ENCODE peak calls at places on chromosome 12, in nine cellular contexts. Z, X, W, V, M, R, C, G and F are unnamed samples. For H3K4me1, the result is how much of the 10 kb centered on the place peaks cover.

GRCh38 chr12:55132816-55133215 is 6.6 kb downstream of the OR9K2 start:
- DNase-seq in Z (no peak), X (no peak), W (no peak), V (no peak), M (no peak), R (no peak), C (no peak), G (no peak), F (no peak)

GRCh38 chr12:64125913-64126312 is 96.2 kb downstream of the KICS2 start:
- DNase-seq in Z (no peak), X (no peak), W (no peak), V (peak), M (no peak), R (no peak), C (no peak), G (no peak), F (no peak)

GRCh38 chr12:94262228-94263010 is 114.0 kb downstream of the PLXNC1 start:
- DNase-seq in Z (peak), X (peak), W (peak), V (peak), M (no peak), R (peak), C (peak), G (peak), F (peak)

GRCh38 chr12:3303410-3304136 is 187.4 kb upstream of the PRMT8 start:
- DNase-seq in Z (no peak), X (no peak), W (no peak), V (peak), M (no peak), R (no peak), C (no peak), G (no peak), F (no peak)

GRCh38 chr12:60935981-60936761 is 1324.0 kb upstream of the USP15 start:
- DNase-seq in Z (no peak), X (no peak), W (no peak), V (no peak), M (no peak), R (no peak), C (no peak), G (no peak), F (no peak)

GRCh38 chr12:69897744-69898143 is 72.7 kb downstream of the MYRFL start:
- DNase-seq in Z (no peak), X (no peak), W (no peak), V (no peak), M (no peak), R (peak), C (peak), G (peak), F (no peak)

GRCh38 chr12:3611853-3612703 is 121.1 kb downstream of the PRMT8 start:
- DNase-seq in Z (no peak), X (no peak), W (no peak), V (no peak), M (no peak), R (no peak), C (no peak), G (no peak), F (no peak)

GRCh38 chr12:17076335-17076734 is 470.4 kb upstream of the LMO3 start:
- DNase-seq in Z (no peak), X (no peak), W (no peak), V (no peak), M (peak), R (no peak), C (no peak), G (no peak), F (no peak)

GRCh38 chr12:101117842-101118241 is 92.2 kb downstream of the SLC5A8 start:
- DNase-seq in Z (no peak), X (no peak), W (no peak), V (no peak), M (no peak), R (no peak), C (no peak), G (no peak), F (no peak)

GRCh38 chr12:115320451-115320850 is 636.5 kb upstream of the TBX3 start:
- DNase-seq in Z (no peak), X (no peak), W (no peak), V (no peak), M (no peak), R (no peak), C (no peak), G (no peak), F (no peak)

DNA sequence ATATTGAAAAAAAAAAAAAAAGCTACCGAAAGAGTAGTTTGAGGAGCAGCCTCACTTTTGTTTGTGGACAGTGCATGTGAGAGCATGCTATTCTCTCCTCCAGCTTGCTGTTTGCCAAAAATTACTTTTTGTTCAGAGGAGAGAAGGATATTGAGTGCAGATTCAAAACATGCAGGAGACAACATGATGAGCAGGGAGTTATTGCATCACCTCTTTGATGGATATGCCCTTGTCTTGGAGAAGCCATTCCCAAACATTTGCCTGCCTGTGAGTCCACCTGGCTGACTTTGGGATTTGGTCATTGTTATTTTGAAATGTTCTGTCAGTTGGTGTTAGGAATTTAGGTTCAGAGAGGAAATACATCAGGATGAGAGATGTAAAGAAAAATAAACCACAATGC is 2.4 kb downstream of the C12orf75 start:
- DNase-seq in Z (no peak), X (no peak), W (no peak), V (no peak), M (no peak), R (no peak), C (no peak), G (no peak), F (no peak)
- H3K4me1 ChIP-seq in Z (under half), X (under half), W (under half), V (under half), M (under half), R (under half), C (under half), G (under half), F (under half)

GRCh38 chr12:89350260-89350659 is 2.0 kb downstream of the DUSP6 start:
- DNase-seq in Z (no peak), X (no peak), W (no peak), V (no peak), M (peak), R (no peak), C (no peak), G (no peak), F (no peak)

GRCh38 chr12:89350661-89351488 is 1.4 kb downstream of the DUSP6 start:
- DNase-seq in Z (no peak), X (no peak), W (peak), V (peak), M (no peak), R (no peak), C (peak), G (peak), F (no peak)

GRCh38 chr12:89347325-89347829 is 4.9 kb downstream of the DUSP6 start:
- DNase-seq in Z (no peak), X (no peak), W (no peak), V (no peak), M (no peak), R (no peak), C (no peak), G (no peak), F (no peak)

GRCh38 chr12:89349814-89350213 is 2.5 kb downstream of the DUSP6 start:
- DNase-seq in Z (no peak), X (no peak), W (no peak), V (no peak), M (peak), R (peak), C (peak), G (peak), F (no peak)

GRCh38 chr12:89348894-89349669 is 3.2 kb downstream of the DUSP6 start:
- DNase-seq in Z (no peak), X (no peak), W (no peak), V (no peak), M (no peak), R (no peak), C (no peak), G (no peak), F (no peak)
- H3K4me1 ChIP-seq in Z (under half), X (under half), W (under half), V (under half), M (under half), R (under half), C (under half), G (under half), F (under half)

GRCh38 chr12:57759360-57759980 is 4.6 kb downstream of the MARCHF9 start:
- DNase-seq in Z (no peak), X (peak), W (no peak), V (no peak), M (no peak), R (no peak), C (no peak), G (no peak), F (no peak)
- H3K4me1 ChIP-seq in Z (under half), X (under half), W (under half), V (under half), M (under half), R (under half), C (under half), G (under half), F (under half)

DNA sequence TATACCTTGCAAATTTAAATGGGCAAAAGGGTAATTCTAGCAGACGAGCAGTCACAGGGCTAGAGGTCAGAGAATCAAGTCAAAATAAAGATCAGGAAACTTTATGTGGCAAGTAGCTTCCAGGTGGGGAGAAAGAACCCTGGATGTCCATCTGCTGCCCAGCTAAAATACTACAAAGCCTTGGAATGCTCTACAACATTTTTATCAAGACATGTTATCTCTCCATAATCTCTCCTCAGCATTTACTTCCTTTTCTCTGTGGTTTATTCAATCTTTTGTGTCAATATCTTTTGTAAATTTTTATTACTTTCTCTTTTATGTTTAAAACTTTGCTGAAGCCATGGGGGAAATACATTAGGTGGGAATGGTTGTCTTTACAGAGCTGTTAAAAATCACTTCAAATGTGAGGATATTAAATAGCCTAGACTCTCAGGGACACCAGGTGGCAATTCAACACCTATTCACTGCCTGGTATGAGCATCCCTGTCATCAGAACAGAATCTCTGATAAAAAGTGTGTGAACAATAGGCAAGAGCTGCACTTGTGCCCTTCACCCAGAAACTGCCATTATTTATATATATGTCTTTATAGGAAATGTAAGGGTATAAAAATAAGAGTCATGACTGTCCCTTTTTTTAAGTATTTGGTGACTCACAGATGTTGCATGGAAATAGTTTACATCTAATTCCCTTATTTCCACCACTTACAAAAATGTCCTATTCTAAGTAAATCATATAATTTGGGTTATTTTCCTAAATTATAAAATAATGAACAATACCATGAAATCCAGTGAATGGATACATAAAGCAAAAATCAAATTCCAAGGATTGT is 152.9 kb downstream of the EPS8 start:
- DNase-seq in Z (no peak), X (no peak), W (no peak), V (no peak), M (peak), R (no peak), C (no peak), G (no peak), F (no peak)
- H3K4me1 ChIP-seq in Z (under half), X (under half), W (under half), V (under half), M (under half), R (under half), C (under half), G (under half), F (under half)

GRCh38 chr12:119375619-119376018 is 41.1 kb downstream of the CCDC60 start:
- DNase-seq in Z (no peak), X (no peak), W (no peak), V (no peak), M (no peak), R (no peak), C (no peak), G (no peak), F (no peak)
- H3K4me1 ChIP-seq in Z (under half), X (under half), W (under half), V (under half), M (under half), R (under half), C (under half), G (under half), F (under half)

DNA sequence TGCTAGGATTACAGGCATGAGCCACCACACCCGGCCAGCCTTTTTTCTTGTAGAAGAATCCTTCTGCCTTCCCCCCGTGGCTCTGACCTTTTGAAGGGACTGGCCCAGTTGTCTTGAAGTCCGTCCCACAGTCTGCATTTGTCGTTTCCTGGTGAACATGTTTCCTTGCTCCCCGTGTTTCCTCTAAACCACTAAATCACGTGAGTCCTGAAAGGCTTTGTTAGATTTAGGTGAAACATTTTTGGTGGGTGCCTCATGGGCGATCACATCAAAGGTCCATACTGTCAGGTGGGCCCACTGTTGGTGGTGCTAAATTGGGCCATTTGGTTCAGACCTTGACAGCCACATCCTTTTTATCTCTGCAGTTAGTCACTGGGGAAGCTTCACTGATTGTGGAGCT is 26.3 kb downstream of the MLXIP start:
- DNase-seq in Z (no peak), X (no peak), W (no peak), V (no peak), M (no peak), R (no peak), C (no peak), G (no peak), F (no peak)
- H3K4me1 ChIP-seq in Z (under half), X (half or more), W (under half), V (half or more), M (under half), R (under half), C (half or more), G (under half), F (half or more)